ENCODE peak calls at places on chromosomes 12 and 14, in six cellular contexts. C, H, K, R, F and M are unnamed samples.

GRCh38 chr12:45234134-45234865 is 18.4 kb downstream of the ANO6 start:
- DNase-seq in C (no peak), H (no peak), K (no peak), R (peak; percentile 98), F (peak; percentile 81), M (no peak)

GRCh38 chr12:20421338-20421890 is 53.1 kb downstream of the PDE3A start:
- DNase-seq in C (no peak), H (peak; percentile 43), K (no peak), R (no peak), F (peak; percentile 36), M (no peak)

GRCh38 chr12:25155031-25155576 is 39.9 kb downstream of the DNAI7 start:
- DNase-seq in C (no peak), H (peak; percentile 58), K (no peak), R (peak; percentile 20), F (peak; percentile 14), M (no peak)

GRCh38 chr12:57430117-57430930 is 519 bp downstream of the R3HDM2 start:
- DNase-seq in C (peak; percentile 69), H (peak; percentile 66), K (peak; percentile 47), R (peak; percentile 26), F (peak; percentile 80), M (no peak)

GRCh38 chr12:92369643-92370042 is 224.0 kb upstream of the BTG1 start:
- DNase-seq in C (no peak), H (no peak), K (no peak), R (peak; percentile 59), F (no peak), M (no peak)

GRCh38 chr12:104501641-104502040 is 44.9 kb downstream of the CHST11 start:
- DNase-seq in C (no peak), H (no peak), K (no peak), R (no peak), F (no peak), M (no peak)

GRCh38 chr12:121806556-121807308 is 2.9 kb downstream of the SETD1B start:
- DNase-seq in C (no peak), H (no peak), K (no peak), R (no peak), F (peak; percentile 63), M (no peak)

GRCh38 chr12:27868165-27868564 is 88.1 kb upstream of the MANSC4 start:
- DNase-seq in C (no peak), H (no peak), K (no peak), R (peak; percentile 94), F (no peak), M (no peak)

GRCh38 chr12:54401127-54401526 is 16.6 kb upstream of the ZNF385A start:
- DNase-seq in C (no peak), H (no peak), K (no peak), R (no peak), F (no peak), M (no peak)

GRCh38 chr12:44294649-44295048 is 458.8 kb downstream of the TMEM117 start:
- DNase-seq in C (no peak), H (peak; percentile 68), K (no peak), R (no peak), F (no peak), M (no peak)

GRCh38 chr14:67186789-67187188 is 2.5 kb upstream of the GARIN2 start:
- DNase-seq in C (no peak), H (peak; percentile 81), K (no peak), R (no peak), F (no peak), M (no peak)

GRCh38 chr12:89192419-89192818 is 159.9 kb downstream of the DUSP6 start:
- DNase-seq in C (no peak), H (no peak), K (no peak), R (no peak), F (no peak), M (no peak)

GRCh38 chr12:24255920-24256635 is 306.6 kb upstream of the SOX5 start:
- DNase-seq in C (no peak), H (no peak), K (no peak), R (no peak), F (peak; percentile 10), M (no peak)

GRCh38 chr14:72925815-72926291 is 411 bp upstream of the DCAF4 start:
- DNase-seq in C (no peak), H (no peak), K (no peak), R (no peak), F (no peak), M (no peak)

GRCh38 chr14:32507029-32507984 is 178.2 kb downstream of the AKAP6 start:
- DNase-seq in C (no peak), H (no peak), K (no peak), R (peak; percentile 87), F (no peak), M (no peak)

GRCh38 chr12:6378709-6379427 is 3.5 kb upstream of the SCNN1A start:
- DNase-seq in C (peak; percentile 34), H (no peak), K (no peak), R (no peak), F (no peak), M (no peak)
- H3K4me1 ChIP-seq in C (peaks cover 69% of the 10 kb centered on the region), H (no peaks in the 10 kb centered on the region), K (peaks cover 47% of the 10 kb centered on the region), R (peaks cover 22% of the 10 kb centered on the region), F (peaks cover 13% of the 10 kb centered on the region), M (peaks cover 22% of the 10 kb centered on the region)

GRCh38 chr14:71651228-71651627 is 281.0 kb upstream of the RGS6 start:
- DNase-seq in C (no peak), H (no peak), K (no peak), R (peak; percentile 94), F (no peak), M (no peak)
- H3K27ac ChIP-seq in C (no peak overlapping the region), H (no peak overlapping the region), K (no peak overlapping the region), R (peak overlapping the region; percentile 52), F (no peak overlapping the region), M (no peak overlapping the region)

GRCh38 chr12:106308611-106309010 is 6.1 kb downstream of the TCP11L2 start:
- DNase-seq in C (no peak), H (no peak), K (no peak), R (no peak), F (no peak), M (no peak)
- H3K4me1 ChIP-seq in C (peaks cover 80% of the 10 kb centered on the region), H (peaks cover 31% of the 10 kb centered on the region), K (peaks cover 39% of the 10 kb centered on the region), R (peaks cover 17% of the 10 kb centered on the region), F (peaks cover 32% of the 10 kb centered on the region), M (peaks cover 23% of the 10 kb centered on the region)

DNA sequence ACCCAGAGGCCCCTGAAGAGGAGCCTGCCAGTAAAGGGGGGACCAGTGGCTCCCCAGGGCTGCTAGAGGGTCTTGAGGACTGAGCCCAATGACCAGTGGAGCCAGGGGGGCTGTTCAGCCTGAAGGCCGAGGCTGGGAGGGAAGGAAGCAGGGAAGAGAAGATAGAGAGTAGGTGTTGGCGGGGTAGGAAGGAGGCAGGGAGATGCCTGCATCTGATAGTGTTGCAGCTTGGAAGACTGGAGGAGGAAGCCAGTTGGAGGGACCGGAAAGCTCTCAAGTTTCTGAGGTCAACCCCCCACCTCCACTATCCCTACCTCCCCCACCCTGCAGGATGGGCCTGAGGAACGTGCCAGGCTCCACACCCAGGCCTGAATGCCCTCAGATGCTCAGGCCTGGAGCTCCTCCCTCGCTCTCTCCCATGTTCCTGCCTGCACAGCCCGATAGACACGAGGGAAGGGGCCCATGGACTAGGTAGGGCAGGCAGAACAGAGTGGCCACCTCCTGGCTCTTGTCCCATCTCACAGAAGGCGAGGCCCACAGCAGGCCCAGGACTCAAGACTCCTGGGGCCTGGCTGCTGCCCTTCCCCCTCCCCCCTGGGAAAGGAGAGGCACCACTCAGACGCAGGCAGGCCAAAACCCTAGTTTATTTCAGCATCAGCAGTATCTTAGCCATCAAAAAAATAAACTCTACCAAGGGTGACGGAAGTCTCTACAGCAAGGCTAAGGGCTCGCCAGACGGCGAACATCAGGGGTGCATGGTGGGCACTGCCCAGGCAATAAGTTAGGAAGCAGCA is 3.4 kb downstream of the CKB start:
- DNase-seq in C (peak; percentile 45), H (no peak), K (peak; percentile 43), R (no peak), F (no peak), M (no peak)
- H3K27ac ChIP-seq in C (no peak overlapping the region), H (no peak overlapping the region), K (peak overlapping the region; percentile 84), R (no peak overlapping the region), F (no peak overlapping the region), M (no peak overlapping the region)

GRCh38 chr12:64674367-64674922 is 64.2 kb downstream of the RASSF3 start:
- DNase-seq in C (no peak), H (no peak), K (no peak), R (no peak), F (no peak), M (peak; percentile 60)

GRCh38 chr12:64673490-64674169 is 63.3 kb downstream of the RASSF3 start:
- DNase-seq in C (no peak), H (no peak), K (no peak), R (peak; percentile 70), F (no peak), M (no peak)

GRCh38 chr12:64670856-64671639 is 60.8 kb downstream of the RASSF3 start:
- DNase-seq in C (no peak), H (no peak), K (peak; percentile 54), R (peak; percentile 70), F (peak; percentile 61), M (no peak)

GRCh38 chr12:64671682-64672081 is 61.4 kb downstream of the RASSF3 start:
- DNase-seq in C (no peak), H (no peak), K (no peak), R (no peak), F (no peak), M (no peak)

DNA sequence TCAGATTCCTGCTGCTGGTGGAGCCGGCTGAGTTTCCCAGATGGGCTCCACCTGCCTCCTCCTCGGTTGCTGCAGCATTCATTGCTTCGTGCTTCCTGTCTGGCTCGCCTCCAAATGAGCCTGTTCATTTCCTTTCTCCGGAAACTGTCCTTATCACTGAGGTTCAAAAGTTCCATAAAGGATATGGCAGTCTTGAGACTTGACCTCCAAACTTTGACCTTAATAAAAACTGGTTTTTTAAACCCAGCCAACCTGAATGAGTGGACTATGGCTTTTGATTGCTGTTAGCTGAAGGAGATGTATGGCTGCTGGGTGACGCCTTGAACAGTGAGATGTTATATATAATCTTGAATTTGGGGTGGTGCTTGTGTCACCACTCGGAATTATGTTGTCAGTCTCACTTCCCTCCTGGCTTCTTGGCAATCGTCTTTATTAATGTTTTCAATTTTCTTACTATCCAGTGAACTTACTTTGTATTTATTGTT is 62.7 kb downstream of the RASSF3 start:
- DNase-seq in C (peak; percentile 55), H (no peak), K (peak; percentile 84), R (peak; percentile 43), F (no peak), M (peak; percentile 23)
- H3K4me1 ChIP-seq in C (peaks cover 99% of the 10 kb centered on the region), H (peaks cover 30% of the 10 kb centered on the region), K (peaks cover 87% of the 10 kb centered on the region), R (peaks cover 33% of the 10 kb centered on the region), F (peaks cover 56% of the 10 kb centered on the region), M (peaks cover 72% of the 10 kb centered on the region)

DNA sequence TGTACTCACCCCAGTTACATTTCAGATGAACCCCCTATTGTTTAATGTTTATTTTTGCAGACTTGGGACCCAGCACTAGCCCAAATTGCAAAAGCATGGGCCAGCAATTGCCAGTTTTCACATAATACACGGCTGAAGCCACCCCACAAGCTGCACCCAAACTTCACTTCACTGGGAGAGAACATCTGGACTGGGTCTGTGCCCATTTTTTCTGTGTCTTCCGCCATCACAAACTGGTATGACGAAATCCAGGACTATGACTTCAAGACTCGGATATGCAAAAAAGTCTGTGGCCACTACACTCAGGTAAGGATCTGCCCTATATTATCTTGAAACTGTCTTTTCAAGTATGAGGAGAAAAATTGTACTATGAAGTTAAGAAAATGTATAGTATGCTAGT is 1.2 kb downstream of the GLIPR1 start:
- DNase-seq in C (no peak), H (no peak), K (no peak), R (peak; percentile 71), F (no peak), M (no peak)
- H3K27ac ChIP-seq in C (peak overlapping the region; percentile 82), H (peak overlapping the region; percentile 73), K (peak overlapping the region; percentile 85), R (peak overlapping the region; percentile 89), F (no peak overlapping the region), M (peak overlapping the region; percentile 87)

GRCh38 chr12:6377667-6377994 is 2.3 kb upstream of the SCNN1A start:
- DNase-seq in C (peak; percentile 86), H (no peak), K (peak; percentile 88), R (no peak), F (no peak), M (no peak)
- H3K4me1 ChIP-seq in C (peaks cover 63% of the 10 kb centered on the region), H (peaks cover 4% of the 10 kb centered on the region), K (peaks cover 42% of the 10 kb centered on the region), R (peaks cover 23% of the 10 kb centered on the region), F (peaks cover 13% of the 10 kb centered on the region), M (peaks cover 19% of the 10 kb centered on the region)